ENCODE peak calls at places on chromosome 20, in seven cellular contexts. B is Panc1, E is endodermal cell, I is body of pancreas, O is Peyer's patch, J is heart right ventricle, C is GM23338. S is an unnamed sample.

GRCh38 chr20:50721881-50722281 is 9.5 kb upstream of the PARD6B start:
- DNase-seq in J (peak; percentile 49), O (no peak), C (no peak), E (peak; percentile 46), B (no peak), I (no peak), S (no peak)

GRCh38 chr20:5642155-5642981 is 107.8 kb upstream of the SHLD1 start:
- DNase-seq in J (no peak), E (no peak), B (no peak), I (peak; percentile 14), O (no peak), C (no peak), S (peak; percentile 66)

GRCh38 chr20:23193985-23194384 is 107.9 kb upstream of the CD93 start:
- DNase-seq in E (no peak), B (no peak), I (no peak), O (no peak), J (no peak), C (no peak), S (no peak)

GRCh38 chr20:4740774-4741431 is 19.2 kb downstream of the PRND start:
- DNase-seq in O (peak; percentile 72), E (peak; percentile 94), J (no peak), B (no peak), C (peak; percentile 91), I (peak; percentile 44), S (no peak)

GRCh38 chr20:61649879-61650200 is 397.8 kb downstream of the CDH4 start:
- DNase-seq in O (no peak), C (no peak), E (no peak), J (no peak), B (no peak), I (no peak), S (peak; percentile 34)

GRCh38 chr20:62069741-62070216 is 4.1 kb upstream of the TAF4 start:
- DNase-seq in I (peak; percentile 55), C (no peak), B (no peak), J (no peak), O (no peak), E (no peak), S (no peak)

GRCh38 chr20:2752631-2753455 is 47.6 kb downstream of the CPXM1 start:
- DNase-seq in J (no peak), C (peak; percentile 91), O (no peak), B (no peak), I (peak; percentile 39), E (peak; percentile 91), S (peak; percentile 64)

GRCh38 chr20:64049060-64049886 is at the start of gene SOX18:
- DNase-seq in J (peak; percentile 68), C (peak; percentile 76), B (no peak), E (peak; percentile 82), I (no peak), O (no peak), S (no peak)

GRCh38 chr20:46558511-46558959 is 8.1 kb upstream of the OCSTAMP start:
- DNase-seq in B (peak; percentile 15), E (no peak), J (no peak), O (no peak), I (no peak), C (no peak), S (no peak)

GRCh38 chr20:41149679-41150131 is 12.4 kb downstream of the PLCG1 start:
- DNase-seq in C (no peak), E (no peak), J (no peak), B (no peak), I (no peak), O (no peak), S (peak; percentile 1)

GRCh38 chr20:50645253-50646068 is 45.9 kb downstream of the RIPOR3 start:
- DNase-seq in I (peak; percentile 75), E (peak; percentile 96), B (peak; percentile 98), J (peak; percentile 81), O (peak; percentile 33), C (peak; percentile 95), S (peak; percentile 59)

GRCh38 chr20:60507087-60507684 is 549.0 kb downstream of the CDH26 start:
- DNase-seq in J (no peak), B (no peak), O (no peak), C (no peak), E (no peak), I (no peak), S (no peak)

GRCh38 chr20:4875578-4876067 is 125.7 kb downstream of the SLC23A2 start:
- DNase-seq in I (no peak), O (no peak), B (no peak), C (no peak), J (no peak), E (no peak), S (no peak)

GRCh38 chr20:12166053-12166717 is 248.5 kb downstream of the BTBD3 start:
- DNase-seq in I (peak; percentile 26), B (no peak), J (peak; percentile 33), E (no peak), O (no peak), C (no peak), S (no peak)

GRCh38 chr20:40532103-40532502 is 156.9 kb downstream of the MAFB start:
- DNase-seq in J (no peak), O (no peak), B (no peak), E (peak; percentile 82), I (no peak), C (peak; percentile 78), S (no peak)

GRCh38 chr20:62822788-62823651 is 6.2 kb downstream of the COL9A3 start:
- DNase-seq in J (no peak), I (peak; percentile 68), E (peak; percentile 86), O (peak; percentile 64), B (peak; percentile 55), C (peak; percentile 74), S (no peak)

GRCh38 chr20:2657674-2658073 is 5.2 kb downstream of the NOP56 start:
- DNase-seq in J (no peak), O (no peak), E (no peak), C (no peak), B (no peak), I (no peak), S (no peak)

GRCh38 chr20:23407770-23408467 is 13.4 kb downstream of the NAPB start:
- DNase-seq in J (no peak), E (no peak), B (no peak), O (no peak), C (no peak), I (no peak), S (no peak)

GRCh38 chr20:56433221-56433879 is 21.3 kb downstream of the CASS4 start:
- DNase-seq in J (no peak), E (no peak), O (no peak), I (no peak), C (no peak), B (no peak), S (no peak)

GRCh38 chr20:41425180-41425884 is 58.7 kb upstream of the EMILIN3 start:
- DNase-seq in E (no peak), I (no peak), C (no peak), O (no peak), B (no peak), J (no peak), S (no peak)

GRCh38 chr20:13492001-13492480 is 146.7 kb downstream of the TASP1 start:
- DNase-seq in I (no peak), E (peak; percentile 65), J (no peak), C (peak; percentile 89), O (no peak), B (no peak), S (no peak)

GRCh38 chr20:53708129-53708968 is 114.7 kb upstream of the ZNF217 start:
- DNase-seq in E (no peak), B (no peak), C (no peak), O (no peak), I (no peak), J (no peak), S (no peak)

GRCh38 chr20:63521602-63522001 is 1.0 kb downstream of the PPDPF start:
- DNase-seq in B (no peak), E (peak; percentile 76), I (peak; percentile 20), O (no peak), C (peak; percentile 59), J (peak; percentile 22), S (peak; percentile 53)

GRCh38 chr20:38769376-38770295 is 21.4 kb downstream of the ACTR5 start:
- DNase-seq in O (no peak), B (no peak), E (no peak), J (no peak), I (no peak), C (no peak), S (no peak)

GRCh38 chr20:59823456-59823855 is 110.0 kb downstream of the SYCP2 start:
- DNase-seq in E (no peak), I (no peak), J (no peak), C (no peak), B (no peak), O (no peak), S (no peak)

GRCh38 chr20:49210101-49210749 is 9.0 kb upstream of the DDX27 start:
- DNase-seq in O (no peak), E (no peak), I (no peak), J (no peak), B (no peak), C (no peak), S (no peak)

GRCh38 chr20:49203011-49203410 is 14.9 kb upstream of the STAU1 start:
- DNase-seq in B (no peak), J (no peak), C (no peak), E (no peak), O (no peak), I (no peak), S (no peak)

GRCh38 chr20:49203746-49204145 is 15.5 kb upstream of the DDX27 start:
- DNase-seq in B (no peak), C (no peak), O (no peak), I (no peak), J (no peak), E (no peak), S (no peak)

GRCh38 chr20:49210750-49211110 is 8.5 kb upstream of the DDX27 start:
- DNase-seq in B (no peak), E (no peak), O (no peak), C (no peak), I (no peak), J (no peak), S (no peak)

GRCh38 chr20:49207071-49207470 is 12.1 kb upstream of the DDX27 start:
- DNase-seq in J (no peak), E (peak; percentile 77), C (peak; percentile 64), B (no peak), O (no peak), I (no peak), S (no peak)
- TF ChIP-seq CTCF in J (no peak), E (peak; percentile 31), C (peak; percentile 62), B (no peak), O (no peak), I (no peak), S (no peak)

GRCh38 chr20:44618318-44618731 is 33.2 kb downstream of the ADA start:
- DNase-seq in I (no peak), O (peak; percentile 43), B (no peak), J (peak; percentile 74), E (no peak), C (no peak), S (no peak)
- H3K36me3 ChIP-seq in I (no peaks in the 10 kb centered on the region), O (no peaks in the 10 kb centered on the region), B (peaks cover 4% of the 10 kb centered on the region), J (peaks cover 51% of the 10 kb centered on the region), E (peaks cover 51% of the 10 kb centered on the region), C (no peaks in the 10 kb centered on the region), S (peaks cover 79% of the 10 kb centered on the region)

GRCh38 chr20:25547063-25547462 is 38.3 kb downstream of the NINL start:
- DNase-seq in E (peak; percentile 45), I (no peak), B (no peak), C (no peak), O (no peak), J (no peak), S (no peak)
- TF ChIP-seq CTCF in E (no peak), I (no peak), B (no peak), C (no peak), O (no peak), J (no peak), S (no peak)

DNA sequence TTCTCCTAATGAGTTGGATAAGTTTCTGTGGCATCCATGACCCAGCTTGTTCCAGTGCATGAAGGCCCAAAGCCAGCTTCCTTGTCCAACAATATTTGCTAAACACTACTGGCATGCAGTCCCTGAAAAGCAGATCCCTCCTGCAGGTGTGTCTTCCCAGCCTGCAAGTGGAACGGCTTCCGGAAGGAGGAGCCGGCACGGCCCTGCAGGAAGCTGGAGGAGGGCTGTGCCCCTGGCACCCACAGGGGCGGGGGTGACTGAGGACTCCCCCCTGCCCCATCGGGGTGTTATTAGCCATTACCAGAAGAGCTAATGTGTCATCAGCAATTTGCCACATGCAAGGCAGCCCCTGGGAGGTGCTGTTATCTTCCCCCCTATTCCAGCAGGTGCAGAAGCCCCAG is 27.4 kb downstream of the NPEPL1 start:
- DNase-seq in I (peak; percentile 10), O (peak; percentile 7), E (no peak), B (no peak), J (no peak), C (no peak), S (no peak)
- H3K36me3 ChIP-seq in I (no peaks in the 10 kb centered on the region), O (no peaks in the 10 kb centered on the region), E (no peaks in the 10 kb centered on the region), B (no peaks in the 10 kb centered on the region), J (no peaks in the 10 kb centered on the region), C (no peaks in the 10 kb centered on the region), S (peaks cover 1% of the 10 kb centered on the region)

S was measured in lower lobe of right lung.